ENCODE peak calls at places on chromosomes 1 and 21, in nine cellular contexts. C, E, J, B, Q, D, P, K and A are unnamed samples.

GRCh38 chr1:30658014-30658336 is 65.4 kb downstream of the MATN1 start:
- DNase-seq in C (no peak), P (no peak), K (no peak), J (no peak), Q (no peak), B (no peak), E (no peak), D (no peak), A (no peak)

GRCh38 chr1:218817747-218818146 is 355.9 kb upstream of the LYPLAL1 start:
- DNase-seq in K (no peak), B (no peak), Q (no peak), D (no peak), C (no peak), E (no peak), J (no peak), P (no peak), A (no peak)

GRCh38 chr1:154741327-154741726 is 128.8 kb downstream of the KCNN3 start:
- DNase-seq in P (no peak), B (no peak), C (no peak), Q (no peak), J (no peak), D (no peak), K (no peak), E (no peak), A (no peak)

GRCh38 chr1:55916480-55916879 is 662.9 kb downstream of the PLPP3 start:
- DNase-seq in B (no peak), K (no peak), E (no peak), J (no peak), Q (no peak), C (no peak), P (no peak), D (no peak), A (no peak)

GRCh38 chr1:109864063-109864822 is 46.4 kb upstream of the CSF1 start:
- DNase-seq in D (no peak), K (no peak), B (no peak), J (no peak), C (no peak), P (no peak), Q (no peak), E (no peak), A (no peak)

GRCh38 chr21:41669533-41669830 is 97.4 kb downstream of the RIPK4 start:
- DNase-seq in Q (no peak), E (no peak), P (no peak), D (no peak), B (no peak), K (no peak), C (no peak), J (no peak), A (no peak)

GRCh38 chr21:34890724-34891609 is 158.1 kb downstream of the RUNX1 start:
- DNase-seq in D (no peak), E (no peak), C (no peak), J (no peak), B (peak; percentile 26), K (peak; percentile 16), Q (no peak), P (no peak), A (no peak)

GRCh38 chr1:44129616-44130500 is 11.2 kb downstream of the KLF17 start:
- DNase-seq in Q (no peak), J (no peak), E (no peak), P (no peak), K (no peak), B (no peak), C (no peak), D (no peak), A (no peak)

GRCh38 chr1:24380508-24380907 is 33.1 kb downstream of the STPG1 start:
- DNase-seq in J (no peak), K (no peak), B (no peak), E (no peak), Q (no peak), P (no peak), C (no peak), D (no peak), A (peak; percentile 17)

GRCh38 chr1:80153762-80154555 is 1147.4 kb upstream of the ADGRL4 start:
- DNase-seq in Q (no peak), D (no peak), J (no peak), K (no peak), B (no peak), E (no peak), C (no peak), P (no peak), A (no peak)

GRCh38 chr21:37424987-37425386 is 58.4 kb downstream of the DYRK1A start:
- DNase-seq in J (no peak), P (no peak), Q (no peak), K (no peak), D (no peak), C (no peak), B (no peak), E (no peak), A (no peak)

GRCh38 chr1:64624859-64625258 is 120.0 kb upstream of the RAVER2 start:
- DNase-seq in P (no peak), C (no peak), J (no peak), Q (no peak), E (no peak), D (no peak), B (no peak), K (no peak), A (no peak)

GRCh38 chr1:209899948-209900347 is 38.1 kb upstream of the SYT14 start:
- DNase-seq in D (no peak), P (no peak), K (no peak), E (no peak), C (no peak), B (no peak), Q (no peak), J (no peak), A (peak; percentile 25)